ENCODE peak calls at places on chromosomes 5 and 9, in eight cellular contexts. M is HCT116, H is WTC11, I is transverse colon, J is MM.1S, T is ovary, O is RWPE1, Z is adrenal gland. P is an unnamed sample.

GRCh38 chr9:37002413-37003217 is 31.5 kb downstream of the PAX5 start:
- DNase-seq in Z (no peak), M (no peak), J (no peak), T (no peak), O (no peak), I (no peak), H (no peak), P (no peak)

GRCh38 chr5:37533851-37534250 is 154.7 kb downstream of the WDR70 start:
- DNase-seq in O (peak; percentile 49), H (no peak), J (no peak), Z (no peak), M (peak; percentile 71), T (no peak), I (no peak), P (peak; percentile 63)

GRCh38 chr5:100902406-100903035 is 561 bp downstream of the ST8SIA4 start:
- DNase-seq in J (peak; percentile 45), Z (no peak), M (no peak), T (no peak), O (no peak), H (no peak), I (no peak), P (peak; percentile 30)

GRCh38 chr5:159620853-159621540 is 290.7 kb upstream of the IL12B start:
- DNase-seq in H (peak; percentile 18), T (no peak), Z (no peak), J (no peak), I (no peak), O (peak; percentile 40), M (no peak), P (peak; percentile 59)

GRCh38 chr9:83472221-83472665 is 66.0 kb downstream of the FRMD3 start:
- DNase-seq in Z (no peak), H (no peak), O (peak; percentile 20), I (peak; percentile 44), J (no peak), M (no peak), T (no peak), P (peak; percentile 68)

GRCh38 chr5:90709323-90710148 is 150.9 kb downstream of the ADGRV1 start:
- DNase-seq in Z (peak; percentile 53), O (peak; percentile 63), H (peak; percentile 54), I (peak; percentile 21), M (peak; percentile 40), T (peak; percentile 15), J (peak; percentile 16), P (peak; percentile 57)

GRCh38 chr5:101306391-101307137 is 403.5 kb upstream of the ST8SIA4 start:
- DNase-seq in I (no peak), Z (no peak), M (peak; percentile 6), H (no peak), J (no peak), T (no peak), O (no peak), P (peak; percentile 8)

GRCh38 chr5:6279607-6280006 is 98.7 kb downstream of the MED10 start:
- DNase-seq in Z (no peak), I (no peak), J (no peak), M (no peak), T (no peak), O (no peak), H (no peak), P (no peak)

GRCh38 chr5:150781706-150782614 is 3.4 kb downstream of the SMIM3 start:
- DNase-seq in Z (peak; percentile 81), O (no peak), I (peak; percentile 51), T (no peak), J (no peak), H (no peak), M (no peak), P (no peak)

GRCh38 chr5:132392411-132392810 is 22.9 kb downstream of the SLC22A5 start:
- DNase-seq in H (no peak), Z (no peak), J (no peak), T (no peak), M (no peak), I (no peak), O (no peak), P (no peak)

GRCh38 chr5:172597755-172598155 is 43.3 kb upstream of the NEURL1B start:
- DNase-seq in J (no peak), Z (no peak), T (peak; percentile 14), O (no peak), M (no peak), H (no peak), I (peak; percentile 42), P (no peak)

GRCh38 chr9:131546336-131547084 is 1.2 kb downstream of the PRRT1B start:
- DNase-seq in H (peak; percentile 69), J (no peak), M (no peak), I (no peak), T (no peak), Z (no peak), O (peak; percentile 64), P (no peak)

GRCh38 chr9:77215874-77216273 is 38.5 kb downstream of the VPS13A start:
- DNase-seq in T (no peak), O (no peak), J (no peak), H (no peak), Z (no peak), I (no peak), M (no peak), P (no peak)
- TF ChIP-seq CTCF in T (no peak), O (no peak), J (no peak), H (no peak), Z (peak; percentile 5), I (no peak), M (peak; percentile 10), P (no peak)

DNA sequence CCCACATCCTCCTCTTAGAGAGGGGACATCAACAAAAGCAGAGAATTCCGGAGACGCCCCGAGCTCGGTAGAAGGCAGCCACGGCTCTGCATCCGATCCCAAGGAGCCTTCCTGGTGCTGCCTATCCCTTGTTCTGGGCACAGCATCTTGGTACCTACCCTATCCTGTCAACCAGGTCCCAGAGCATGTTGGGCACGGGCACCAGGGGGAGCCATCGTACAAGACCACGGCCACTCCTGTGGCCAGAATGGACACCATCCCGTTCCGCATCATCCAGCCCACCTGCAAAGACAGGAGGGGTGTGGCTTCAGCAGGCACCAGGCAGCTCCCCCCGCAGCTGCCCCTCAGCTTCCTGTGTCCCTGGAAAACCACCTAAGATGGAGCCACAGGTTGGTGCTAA is 62.7 kb upstream of the ZNF354A start:
- DNase-seq in J (no peak), M (peak; percentile 16), Z (peak; percentile 14), I (peak; percentile 15), O (peak; percentile 27), T (no peak), H (peak; percentile 89), P (peak; percentile 60)
- TF ChIP-seq CTCF in J (peak; percentile 36), M (peak; percentile 48), Z (no peak), I (peak; percentile 26), O (no peak), T (no peak), H (peak; percentile 57), P (peak; percentile 64)

GRCh38 chr9:89051421-89051820 is 60.2 kb downstream of the S1PR3 start:
- DNase-seq in O (no peak), I (no peak), T (no peak), J (no peak), H (no peak), Z (no peak), M (no peak), P (no peak)
- TF ChIP-seq CTCF in O (no peak), I (no peak), T (no peak), J (no peak), H (no peak), Z (no peak), M (no peak), P (no peak)

DNA sequence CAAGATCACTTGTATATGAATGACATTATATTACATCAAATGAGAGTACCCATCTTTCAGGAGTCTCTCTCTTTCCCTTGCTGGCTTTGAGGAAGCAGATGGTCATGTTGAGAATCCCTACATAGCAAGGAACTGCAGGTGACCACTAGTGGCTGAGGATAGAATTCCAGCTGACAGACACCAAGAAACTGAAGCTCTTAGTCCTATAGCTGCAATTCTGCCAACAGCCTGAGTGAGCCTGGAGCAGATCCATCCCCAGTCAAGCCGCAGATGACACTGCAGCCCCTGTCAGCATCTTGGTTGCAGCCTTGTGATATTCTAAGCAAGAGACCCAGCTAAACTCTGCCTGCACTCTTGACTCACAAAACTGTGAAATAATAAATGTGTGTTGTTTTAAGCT is 531.5 kb downstream of the CSNK1G3 start:
- DNase-seq in Z (no peak), O (no peak), M (peak; percentile 28), H (no peak), I (no peak), J (no peak), T (no peak), P (peak; percentile 24)
- TF ChIP-seq CTCF in Z (no peak), O (no peak), M (peak; percentile 7), H (no peak), I (no peak), J (no peak), T (no peak), P (peak; percentile 7)

GRCh38 chr9:33105504-33105903 is 29.0 kb upstream of the SMU1 start:
- DNase-seq in O (no peak), J (no peak), H (no peak), Z (no peak), M (no peak), T (no peak), I (no peak), P (peak; percentile 46)

GRCh38 chr9:33106827-33107621 is 30.6 kb upstream of the SMU1 start:
- DNase-seq in H (peak; percentile 31), Z (peak; percentile 73), I (no peak), O (peak; percentile 53), J (no peak), T (no peak), M (no peak), P (peak; percentile 51)

GRCh38 chr9:33107762-33108161 is 31.3 kb upstream of the SMU1 start:
- DNase-seq in O (no peak), T (no peak), J (no peak), M (no peak), H (no peak), I (no peak), Z (no peak), P (no peak)

GRCh38 chr9:33106372-33106771 is 29.9 kb upstream of the SMU1 start:
- DNase-seq in O (no peak), T (no peak), M (no peak), H (no peak), J (no peak), I (no peak), Z (no peak), P (no peak)

GRCh38 chr9:33105939-33106338 is 29.5 kb upstream of the SMU1 start:
- DNase-seq in H (no peak), I (no peak), O (no peak), J (no peak), Z (no peak), T (no peak), M (no peak), P (no peak)
- TF ChIP-seq CTCF in H (no peak), I (no peak), O (no peak), J (no peak), Z (no peak), T (no peak), M (no peak), P (no peak)

GRCh38 chr9:27714388-27714787 is 141.1 kb upstream of the C9orf72 start:
- DNase-seq in I (no peak), M (no peak), T (no peak), H (no peak), J (no peak), Z (no peak), O (no peak), P (peak; percentile 14)
- TF ChIP-seq CTCF in I (no peak), M (no peak), T (no peak), H (peak; percentile 26), J (no peak), Z (no peak), O (no peak), P (no peak)